ENCODE peak calls at places on chromosomes 5 and 9, in five cellular contexts. T is A673, R is psoas muscle, I is colonic mucosa, Z is neural progenitor cell. C is an unnamed sample.

GRCh38 chr9:93118863-93119702 is 15.0 kb downstream of the NINJ1 start:
- DNase-seq in T (no peak), R (peak; percentile 8), I (no peak), Z (no peak), C (no peak)

GRCh38 chr9:21801683-21802417 is 586 bp upstream of the MTAP start:
- DNase-seq in T (peak; percentile 59), R (peak; percentile 73), I (peak; percentile 71), Z (peak; percentile 79), C (peak; percentile 88)

GRCh38 chr9:21096172-21096900 is 18.6 kb upstream of the IFNB1 start:
- DNase-seq in T (no peak), R (no peak), I (no peak), Z (no peak), C (peak; percentile 85)

GRCh38 chr9:133787749-133788015 is 49.5 kb upstream of the SARDH start:
- DNase-seq in T (peak; percentile 76), R (no peak), I (peak; percentile 76), Z (peak; percentile 61), C (peak; percentile 17)

GRCh38 chr9:4195285-4195684 is 104.6 kb downstream of the GLIS3 start:
- DNase-seq in T (no peak), R (no peak), I (no peak), Z (no peak), C (no peak)

GRCh38 chr9:71725590-71726338 is 42.5 kb downstream of the CEMIP2 start:
- DNase-seq in T (no peak), R (no peak), I (no peak), Z (no peak), C (peak; percentile 90)

GRCh38 chr9:93461414-93461743 is 8.0 kb upstream of the FAM120AOS start:
- DNase-seq in T (no peak), R (no peak), I (no peak), Z (no peak), C (no peak)

GRCh38 chr5:97046270-97046982 is 96.0 kb downstream of the LIX1 start:
- DNase-seq in T (no peak), R (no peak), I (no peak), Z (no peak), C (peak; percentile 39)

GRCh38 chr9:33197279-33197678 is 30.1 kb upstream of the B4GALT1 start:
- DNase-seq in T (no peak), R (peak; percentile 52), I (no peak), Z (no peak), C (no peak)

GRCh38 chr5:124650960-124651662 is 95.3 kb downstream of the ZNF608 start:
- DNase-seq in T (no peak), R (no peak), I (no peak), Z (peak; percentile 18), C (no peak)

GRCh38 chr9:127177682-127178265 is 55.3 kb upstream of the ANGPTL2 start:
- DNase-seq in T (no peak), R (no peak), I (peak; percentile 14), Z (no peak), C (no peak)

GRCh38 chr5:73994963-73995362 is 369.0 kb downstream of the ARHGEF28 start:
- DNase-seq in T (no peak), R (no peak), I (no peak), Z (no peak), C (no peak)

GRCh38 chr9:85172001-85172978 is 502.8 kb downstream of the NTRK2 start:
- DNase-seq in T (no peak), R (no peak), I (no peak), Z (no peak), C (peak; percentile 3)

GRCh38 chr5:172076783-172077244 is 70.4 kb upstream of the FBXW11 start:
- DNase-seq in T (no peak), R (no peak), I (no peak), Z (peak; percentile 74), C (peak; percentile 54)

GRCh38 chr9:123090198-123090896 is 56.9 kb downstream of the GPR21 start:
- DNase-seq in T (peak; percentile 50), R (no peak), I (no peak), Z (no peak), C (no peak)

GRCh38 chr9:16413509-16414016 is 456.9 kb downstream of the BNC2 start:
- DNase-seq in T (no peak), R (no peak), I (no peak), Z (no peak), C (peak; percentile 100)

GRCh38 chr5:77852514-77853352 is 76.6 kb upstream of the TBCA start:
- DNase-seq in T (peak; percentile 67), R (peak; percentile 50), I (peak; percentile 58), Z (peak; percentile 85), C (peak; percentile 38)

GRCh38 chr5:5164158-5164557 is 24.0 kb downstream of the ADAMTS16 start:
- DNase-seq in T (no peak), R (no peak), I (no peak), Z (no peak), C (no peak)

GRCh38 chr9:123149067-123149466 is 115.6 kb downstream of the GPR21 start:
- DNase-seq in T (no peak), R (no peak), I (no peak), Z (no peak), C (no peak)

GRCh38 chr5:147234098-147234824 is 565 bp upstream of the STK32A start:
- DNase-seq in T (no peak), R (no peak), I (no peak), Z (peak; percentile 37), C (no peak)

GRCh38 chr9:127867356-127868277 is 9.9 kb downstream of the AK1 start:
- DNase-seq in T (no peak), R (no peak), I (no peak), Z (peak; percentile 37), C (no peak)

GRCh38 chr9:137502008-137502913 is 43.1 kb upstream of the NSMF start:
- DNase-seq in T (peak; percentile 47), R (no peak), I (no peak), Z (peak; percentile 49), C (no peak)

GRCh38 chr9:73042155-73042554 is 89.3 kb upstream of the ALDH1A1 start:
- DNase-seq in T (no peak), R (no peak), I (no peak), Z (no peak), C (peak; percentile 50)

GRCh38 chr5:19210886-19211285 is 777.1 kb downstream of the CDH18 start:
- DNase-seq in T (no peak), R (no peak), I (no peak), Z (no peak), C (no peak)

DNA sequence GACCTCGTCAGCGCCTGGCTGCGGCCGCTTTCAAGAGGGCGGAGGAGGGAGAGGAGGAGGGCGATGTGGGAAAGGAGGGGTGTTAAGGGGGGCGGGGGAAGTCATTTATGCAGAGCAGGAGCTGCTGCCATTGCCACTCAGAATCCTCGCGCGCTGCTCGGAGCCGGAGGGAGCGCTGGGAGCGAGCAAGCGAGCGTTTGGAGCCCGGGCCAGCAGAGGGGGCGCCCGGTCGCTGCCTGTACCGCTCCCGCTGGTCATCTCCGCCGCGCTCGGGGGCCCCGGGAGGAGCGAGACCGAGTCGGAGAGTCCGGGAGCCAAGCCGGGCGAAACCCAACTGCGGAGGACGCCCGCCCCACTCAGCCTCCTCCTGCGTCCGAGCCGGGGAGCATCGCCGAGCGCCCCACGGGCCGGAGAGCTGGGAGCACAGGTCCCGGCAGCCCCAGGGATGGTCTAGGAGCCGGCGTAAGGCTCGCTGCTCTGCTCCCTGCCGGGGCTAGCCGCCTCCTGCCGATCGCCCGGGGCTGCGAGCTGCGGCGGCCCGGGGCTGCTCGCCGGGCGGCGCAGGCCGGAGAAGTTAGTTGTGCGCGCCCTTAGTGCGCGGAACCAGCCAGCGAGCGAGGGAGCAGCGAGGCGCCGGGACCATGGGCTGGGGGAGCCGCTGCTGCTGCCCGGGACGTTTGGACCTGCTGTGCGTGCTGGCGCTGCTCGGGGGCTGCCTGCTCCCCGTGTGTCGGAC is at the start of gene PCSK5:
- DNase-seq in T (peak; percentile 86), R (peak; percentile 89), I (peak; percentile 96), Z (peak; percentile 97), C (peak; percentile 91)
- TF ChIP-seq CTCF in T (no peak), R (peak; percentile 20), I (no peak), Z (peak; percentile 49), C (peak; percentile 24)

DNA sequence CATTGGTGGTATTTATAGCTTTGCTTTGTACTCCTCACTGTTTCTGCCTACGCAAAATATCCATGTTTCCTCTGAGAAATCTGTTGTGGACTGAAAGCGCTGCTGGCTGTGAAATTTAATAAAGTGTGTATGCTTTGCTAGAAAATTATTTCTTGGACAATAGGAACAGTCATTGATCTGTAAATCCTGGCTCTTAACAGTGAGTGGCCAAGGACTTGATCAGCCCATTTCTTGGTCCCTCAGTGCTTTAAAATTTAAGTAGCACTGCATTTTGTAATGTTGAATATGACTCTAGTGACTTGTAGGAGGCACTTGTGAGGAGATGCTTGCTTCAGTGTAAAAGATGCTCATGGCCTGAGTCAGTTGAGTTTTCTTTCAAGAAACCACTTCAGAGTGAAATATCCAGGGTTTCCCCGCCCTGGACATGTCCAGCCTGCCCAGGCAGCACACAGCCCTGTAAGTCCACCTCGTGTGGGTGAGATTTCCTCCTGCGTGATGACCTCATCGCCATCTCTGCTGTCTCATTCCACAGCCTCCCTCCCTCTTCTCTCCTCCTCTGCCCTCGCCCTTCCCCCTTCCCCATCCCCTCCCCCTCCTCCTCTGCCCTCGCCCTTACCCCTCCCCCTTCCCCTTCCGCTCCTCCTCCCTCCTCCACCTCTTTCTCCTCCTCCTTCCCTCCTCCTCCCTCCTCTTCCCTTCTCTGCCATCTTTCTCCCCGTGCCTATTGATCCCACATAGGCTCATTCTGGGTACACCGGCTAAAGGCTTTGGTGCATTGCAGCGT is 34.1 kb upstream of the NCS1 start:
- DNase-seq in T (no peak), R (peak; percentile 44), I (no peak), Z (peak; percentile 67), C (peak; percentile 92)
- H3K4me3 ChIP-seq in T (no peak overlapping the region), R (no peak overlapping the region), I (no peak overlapping the region), Z (no peak overlapping the region), C (no peak overlapping the region)

GRCh38 chr5:626850-627249 is 14.7 kb downstream of the CEP72 start:
- DNase-seq in T (no peak), R (no peak), I (no peak), Z (no peak), C (peak; percentile 13)
- TF ChIP-seq CTCF in T (no peak), R (no peak), I (no peak), Z (no peak), C (no peak)

GRCh38 chr5:177362102-177362868 is 4.6 kb downstream of the RGS14 start:
- DNase-seq in T (no peak), R (no peak), I (no peak), Z (no peak), C (no peak)

GRCh38 chr5:177363565-177363964 is 5.8 kb downstream of the RGS14 start:
- DNase-seq in T (no peak), R (no peak), I (no peak), Z (no peak), C (no peak)

GRCh38 chr5:177364159-177364962 is 6.6 kb downstream of the RGS14 start:
- DNase-seq in T (no peak), R (no peak), I (no peak), Z (no peak), C (no peak)

GRCh38 chr5:177361418-177362101 is 3.8 kb downstream of the RGS14 start:
- DNase-seq in T (no peak), R (no peak), I (no peak), Z (no peak), C (no peak)

DNA sequence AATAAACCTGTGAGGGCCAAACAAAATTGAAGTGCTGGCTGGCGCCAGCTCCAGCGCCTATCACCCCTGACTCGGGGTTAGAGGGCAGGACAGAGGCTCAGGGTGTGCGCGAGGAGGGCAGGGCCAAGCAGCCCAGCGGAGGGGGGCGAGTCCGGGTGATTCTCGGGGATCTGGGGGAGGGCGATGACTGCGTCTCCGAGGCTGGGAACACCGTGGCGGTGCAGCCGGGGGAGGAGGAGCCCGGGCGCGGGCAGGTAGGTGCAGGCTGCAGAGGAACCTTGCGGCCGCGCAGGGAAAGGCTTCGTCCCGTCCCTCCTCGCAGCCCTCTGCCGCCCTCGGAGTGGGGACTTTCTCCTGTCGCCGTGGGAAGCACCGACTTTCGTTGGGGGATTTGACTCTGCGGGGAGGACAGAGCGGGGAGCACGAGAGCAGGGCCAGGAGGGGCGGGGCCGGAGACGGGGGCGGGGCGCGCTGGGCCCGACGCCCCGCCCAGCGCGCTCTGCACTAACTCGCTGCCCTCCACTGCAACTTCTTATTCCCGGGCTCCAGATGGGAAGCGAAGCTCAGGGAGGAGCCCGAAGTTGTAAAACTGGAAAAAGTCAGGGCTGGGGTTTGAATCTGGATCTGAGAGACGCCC is 5.3 kb downstream of the RGS14 start:
- DNase-seq in T (peak; percentile 61), R (peak; percentile 65), I (peak; percentile 83), Z (peak; percentile 83), C (peak; percentile 37)
- H3K4me3 ChIP-seq in T (peak overlapping the region; percentile 35), R (peak overlapping the region; percentile 64), I (peak overlapping the region; percentile 58), Z (peak overlapping the region; percentile 46), C (peak overlapping the region; percentile 57)

C was measured in fibroblast of villous mesenchyme.